ENCODE peak calls at places on chromosome 1, in five cellular contexts. G is sigmoid colon, B is heart left ventricle, U is testis, L is right lobe of liver. W is an unnamed sample.

GRCh38 chr1:182340233-182341058 is 51.1 kb downstream of the GLUL start:
- DNase-seq in G (peak), B (no peak), U (no peak), L (no peak), W (no peak)

GRCh38 chr1:232922475-232922874 is 27.9 kb upstream of the NTPCR start:
- DNase-seq in G (no peak), B (no peak), U (no peak), L (no peak), W (no peak)

GRCh38 chr1:26784023-26784871 is 3.5 kb upstream of the PIGV start:
- DNase-seq in G (peak), B (peak), U (peak), L (peak), W (peak)

GRCh38 chr1:231497629-231498152 is 30.8 kb upstream of the TSNAX start:
- DNase-seq in G (no peak), B (no peak), U (no peak), L (no peak), W (no peak)

GRCh38 chr1:234373938-234374240 is 633 bp downstream of the COA6 start:
- DNase-seq in G (no peak), B (no peak), U (no peak), L (no peak), W (no peak)

GRCh38 chr1:93448292-93448982 is 519 bp downstream of the FNBP1L start:
- DNase-seq in G (peak), B (peak), U (peak), L (peak), W (peak)

GRCh38 chr1:98304888-98305287 is 356.6 kb upstream of the SNX7 start:
- DNase-seq in G (no peak), B (no peak), U (no peak), L (no peak), W (no peak)

GRCh38 chr1:205813755-205814058 is 709 bp upstream of the SLC41A1 start:
- DNase-seq in G (no peak), B (no peak), U (peak), L (no peak), W (no peak)

GRCh38 chr1:98962156-98962555 is 42.5 kb downstream of the PLPPR5 start:
- DNase-seq in G (no peak), B (no peak), U (no peak), L (no peak), W (no peak)

GRCh38 chr1:88001460-88001859 is 672.8 kb downstream of the LMO4 start:
- DNase-seq in G (no peak), B (no peak), U (no peak), L (no peak), W (no peak)

GRCh38 chr1:183567584-183567983 is 22.7 kb downstream of the NCF2 start:
- DNase-seq in G (no peak), B (peak), U (no peak), L (peak), W (peak)

GRCh38 chr1:243930822-243931671 is 81.0 kb upstream of the AKT3 start:
- DNase-seq in G (no peak), B (no peak), U (no peak), L (no peak), W (no peak)

GRCh38 chr1:211698161-211699026 is 23.0 kb upstream of the NEK2 start:
- DNase-seq in G (peak), B (peak), U (peak), L (peak), W (peak)

GRCh38 chr1:81670286-81670685 is 130.4 kb upstream of the ADGRL2 start:
- DNase-seq in G (peak), B (peak), U (peak), L (peak), W (peak)

GRCh38 chr1:89632213-89633102 is 462 bp upstream of the LRRC8C start:
- DNase-seq in G (peak), B (peak), U (peak), L (peak), W (peak)

GRCh38 chr1:11470912-11471311 is 8.0 kb upstream of the DISP3 start:
- DNase-seq in G (no peak), B (no peak), U (no peak), L (no peak), W (no peak)

GRCh38 chr1:92817986-92818764 is 13.7 kb upstream of the RPL5 start:
- DNase-seq in G (no peak), B (no peak), U (no peak), L (no peak), W (no peak)

GRCh38 chr1:36176151-36176949 is 20.4 kb downstream of the MAP7D1 start:
- DNase-seq in G (no peak), B (no peak), U (no peak), L (no peak), W (no peak)

GRCh38 chr1:193013005-193013404 is 46.2 kb downstream of the UCHL5 start:
- DNase-seq in G (no peak), B (no peak), U (no peak), L (no peak), W (no peak)

GRCh38 chr1:41901551-41901950 is 17.2 kb downstream of the HIVEP3 start:
- DNase-seq in G (no peak), B (no peak), U (no peak), L (no peak), W (no peak)

GRCh38 chr1:162666006-162666645 is 33.9 kb downstream of the DDR2 start:
- DNase-seq in G (no peak), B (no peak), U (no peak), L (no peak), W (no peak)

GRCh38 chr1:9293512-9294439 is 1.1 kb downstream of the SPSB1 start:
- DNase-seq in G (no peak), B (peak), U (no peak), L (no peak), W (peak)

GRCh38 chr1:77175230-77175844 is 43.9 kb downstream of the PIGK start:
- DNase-seq in G (no peak), B (no peak), U (no peak), L (no peak), W (no peak)

GRCh38 chr1:234109840-234110239 is 205.4 kb downstream of the SLC35F3 start:
- DNase-seq in G (no peak), B (no peak), U (no peak), L (no peak), W (no peak)

GRCh38 chr1:11482904-11483479 is 4.0 kb downstream of the DISP3 start:
- DNase-seq in G (no peak), B (no peak), U (no peak), L (no peak), W (no peak)

GRCh38 chr1:150164224-150164623 is 14.5 kb downstream of the PLEKHO1 start:
- DNase-seq in G (peak), B (peak), U (no peak), L (no peak), W (no peak)

GRCh38 chr1:12553963-12554362 is 64.0 kb downstream of the DHRS3 start:
- DNase-seq in G (peak), B (no peak), U (peak), L (no peak), W (no peak)

GRCh38 chr1:85199667-85200366 is 999 bp downstream of the SYDE2 start:
- DNase-seq in G (no peak), B (no peak), U (no peak), L (no peak), W (no peak)

DNA sequence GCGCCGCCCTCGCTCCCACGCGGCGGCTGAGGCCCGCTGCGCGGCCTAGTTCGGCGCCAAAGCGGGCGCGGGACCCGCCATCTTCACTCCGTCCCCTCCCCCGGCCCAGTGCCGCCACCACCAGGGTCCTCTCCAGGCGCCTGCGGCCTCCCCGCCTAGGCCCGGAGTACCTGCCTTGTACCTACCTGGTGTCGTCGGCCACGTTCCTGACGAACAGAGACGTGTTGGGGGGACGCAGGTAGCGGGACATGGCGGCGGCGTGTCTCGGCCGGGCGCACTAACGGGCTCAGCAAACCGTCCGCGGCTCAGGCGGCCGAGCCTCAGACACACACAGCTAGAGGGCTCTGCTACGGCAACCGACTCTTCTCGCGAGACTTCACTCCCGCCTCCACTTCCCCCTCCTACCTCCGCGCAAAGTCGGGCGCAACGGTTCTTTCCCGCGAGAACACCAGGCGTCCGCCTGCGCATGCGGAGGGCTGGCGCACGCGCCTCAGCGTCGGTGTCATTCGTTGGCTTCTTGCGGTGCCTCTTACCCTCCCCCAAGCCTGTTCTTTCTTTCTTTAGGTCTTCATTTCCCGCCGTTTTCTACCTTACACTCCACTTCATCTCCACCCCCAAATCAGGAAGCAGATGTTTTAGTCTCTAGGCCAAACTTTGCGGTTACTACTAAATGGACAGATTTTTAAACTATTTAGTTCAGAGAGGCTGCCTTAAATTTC is at the start of gene SRSF10:
- DNase-seq in G (peak), B (peak), U (peak), L (peak), W (peak)
- TF ChIP-seq POLR2A in G (peak), B (peak), U (peak), L (peak), W (peak)

GRCh38 chr1:224804220-224804619 is 125.3 kb upstream of the DNAH14 start:
- DNase-seq in G (no peak), B (no peak), U (no peak), L (no peak), W (no peak)
- TF ChIP-seq POLR2A in G (no peak), B (no peak), U (no peak), L (no peak), W (no peak)

DNA sequence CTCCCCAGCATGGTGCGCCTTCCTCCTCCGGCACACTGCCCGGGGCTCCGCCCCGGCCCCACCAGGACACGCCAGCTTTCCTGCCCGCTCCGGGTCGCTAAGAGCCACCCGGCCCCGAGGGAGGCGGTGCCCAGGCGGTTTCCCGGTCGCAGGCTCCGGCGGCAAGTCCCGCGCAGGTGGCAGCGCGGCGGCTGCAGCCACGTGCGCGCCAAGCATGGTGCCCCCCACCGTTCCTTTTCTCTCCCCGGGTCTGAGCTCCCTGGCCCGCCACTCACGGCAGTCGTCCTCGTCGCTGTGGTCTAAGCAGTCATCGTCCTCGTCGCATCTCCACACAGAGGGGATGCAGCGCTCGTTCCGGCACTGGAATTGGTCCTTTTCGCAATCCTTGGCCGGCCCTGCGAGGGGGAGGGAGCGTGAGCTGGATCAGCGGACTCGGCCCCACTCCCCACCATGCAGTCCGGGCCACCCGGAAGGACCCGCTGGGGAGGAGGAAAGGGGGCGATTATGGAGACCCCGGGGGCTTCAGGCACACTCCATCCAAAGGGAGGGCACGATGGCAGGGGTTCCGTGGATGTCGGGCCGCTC is 1.2 kb downstream of the LRP8 start:
- DNase-seq in G (no peak), B (no peak), U (no peak), L (no peak), W (no peak)
- TF ChIP-seq POLR2A in G (no peak), B (no peak), U (no peak), L (no peak), W (peak)

DNA sequence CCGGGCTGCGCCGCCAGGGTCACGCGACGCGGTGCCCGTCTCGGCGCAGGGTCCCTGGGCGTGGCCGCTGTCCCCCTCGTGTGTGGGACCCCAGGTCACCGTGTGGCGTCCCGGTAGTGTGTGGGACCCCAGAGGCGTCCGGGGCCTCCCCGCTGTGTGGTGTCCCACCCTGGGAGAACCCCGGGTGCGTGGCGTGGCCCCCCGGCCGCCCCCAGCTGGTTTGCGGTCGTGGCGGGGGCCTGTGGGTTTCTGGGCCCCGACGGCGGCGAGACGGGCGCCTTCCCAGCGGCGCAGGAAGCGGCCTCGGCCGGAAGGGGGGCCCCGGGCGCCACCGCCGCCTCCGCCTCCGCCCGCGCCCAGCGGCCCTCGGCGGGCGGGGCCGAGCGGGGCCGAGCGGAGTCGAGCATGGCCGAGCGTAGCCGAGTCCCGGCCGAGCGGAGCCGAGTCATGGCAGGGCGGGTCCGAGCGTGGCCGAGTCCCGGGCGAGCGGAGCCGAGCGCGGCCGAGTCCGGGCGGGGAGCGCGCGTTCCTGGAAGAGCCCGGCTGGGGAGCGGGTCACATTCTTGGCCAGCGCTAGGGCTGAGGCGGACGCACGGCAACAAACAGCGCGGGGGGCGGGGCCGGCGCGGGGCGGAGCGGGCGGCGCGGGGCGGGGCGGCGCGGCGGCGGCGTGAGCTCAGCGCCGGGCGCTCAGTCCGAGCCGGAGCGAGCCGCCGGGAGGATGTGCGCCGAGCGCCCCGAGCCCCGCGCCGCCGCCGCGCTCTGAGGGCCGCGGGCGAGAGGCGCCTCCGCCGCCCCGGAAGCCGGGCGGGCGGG is 570 bp upstream of the SKI start:
- DNase-seq in G (peak), B (peak), U (peak), L (peak), W (peak)
- TF ChIP-seq POLR2A in G (peak), B (peak), U (no peak), L (peak), W (peak)

GRCh38 chr1:155003227-155003765 is 694 bp downstream of the ZBTB7B start:
- DNase-seq in G (no peak), B (no peak), U (peak), L (peak), W (peak)

GRCh38 chr1:155001438-155001687 is 1.2 kb upstream of the ZBTB7B start:
- DNase-seq in G (no peak), B (no peak), U (no peak), L (no peak), W (no peak)

GRCh38 chr1:155000725-155001437 is 1.7 kb upstream of the ZBTB7B start:
- DNase-seq in G (peak), B (peak), U (peak), L (peak), W (peak)

GRCh38 chr1:155002479-155003226 is at the start of gene ZBTB7B:
- DNase-seq in G (no peak), B (no peak), U (no peak), L (peak), W (peak)

DNA sequence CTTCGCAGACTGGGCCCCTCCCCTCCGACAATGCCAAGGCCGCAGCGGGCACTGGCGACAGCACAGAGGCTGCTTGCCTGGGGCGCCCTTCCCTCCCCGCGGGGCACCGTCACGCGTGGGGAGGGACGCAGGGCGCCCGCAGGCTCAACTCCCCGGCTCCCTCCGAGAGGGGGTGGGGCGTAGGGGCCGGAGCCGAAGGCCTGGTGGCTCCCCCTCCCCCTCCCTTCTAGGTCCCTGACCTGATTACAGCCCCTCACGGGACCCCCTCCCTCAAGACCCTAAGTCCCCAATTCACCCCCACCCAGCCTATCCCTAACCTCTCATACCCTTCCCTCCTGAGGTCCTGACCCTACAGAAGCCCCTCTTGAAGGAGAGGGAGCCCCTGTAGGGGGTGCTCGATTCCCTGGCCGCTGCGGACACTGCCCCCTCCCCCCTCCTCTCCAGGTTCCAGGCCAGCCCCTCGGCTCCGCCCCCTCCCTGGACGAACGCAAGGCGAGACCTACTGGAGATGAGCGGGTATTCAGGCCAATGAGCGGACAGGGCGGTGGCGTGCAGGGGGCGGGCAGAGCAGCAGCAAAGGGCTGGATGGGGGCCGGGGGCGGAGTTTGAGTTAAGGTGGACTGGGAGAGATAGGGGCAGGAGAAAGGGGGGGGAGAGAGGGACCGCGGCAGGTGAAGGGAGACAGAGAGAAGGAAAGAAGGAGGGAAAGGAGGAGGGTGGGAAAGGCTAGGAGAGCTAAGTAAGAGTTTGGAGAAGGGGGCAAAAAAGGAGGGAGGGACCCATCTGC is 721 bp upstream of the ZBTB7B start:
- DNase-seq in G (peak), B (peak), U (peak), L (peak), W (peak)
- TF ChIP-seq POLR2A in G (peak), B (peak), U (peak), L (peak), W (peak)

DNA sequence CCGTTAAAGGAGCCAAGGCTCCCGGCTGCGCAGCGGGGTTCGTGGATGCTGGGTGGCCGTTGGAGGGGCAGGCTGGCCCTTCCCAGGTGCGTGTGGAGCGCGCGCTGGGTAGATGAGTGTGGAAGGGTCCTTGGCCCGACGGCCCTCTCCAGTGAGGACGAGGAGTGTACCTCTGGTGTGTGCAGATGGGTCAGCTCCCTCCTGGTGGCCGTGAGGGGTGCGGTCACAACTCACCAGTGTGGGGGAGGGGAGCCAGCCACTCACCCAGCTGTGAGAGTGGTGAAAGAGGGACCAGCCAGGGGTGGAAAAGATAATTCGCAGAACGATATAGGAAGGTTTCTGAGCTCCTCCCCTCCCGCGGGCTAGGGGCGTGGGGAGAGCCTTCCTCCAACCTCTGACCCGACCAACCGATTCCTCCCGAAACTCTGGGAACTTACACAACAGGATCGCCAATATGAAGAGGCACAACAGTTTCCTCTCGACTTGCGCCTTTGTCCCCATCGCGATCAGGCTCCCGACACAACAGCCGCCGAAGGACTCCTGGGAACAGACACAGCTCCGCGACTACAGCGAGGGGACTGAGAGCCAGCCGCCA is at the start of gene F11R:
- DNase-seq in G (no peak), B (peak), U (peak), L (peak), W (peak)
- TF ChIP-seq POLR2A in G (no peak), B (peak), U (no peak), L (peak), W (peak)

GRCh38 chr1:240244968-240245628 is 153.4 kb downstream of the FMN2 start:
- DNase-seq in G (no peak), B (no peak), U (no peak), L (no peak), W (no peak)
- TF ChIP-seq POLR2A in G (no peak), B (no peak), U (no peak), L (no peak), W (no peak)

GRCh38 chr1:227357229-227358078 is 39.2 kb upstream of the CDC42BPA start:
- DNase-seq in G (peak), B (peak), U (peak), L (peak), W (peak)

GRCh38 chr1:227353186-227353585 is 34.9 kb upstream of the CDC42BPA start:
- DNase-seq in G (no peak), B (no peak), U (no peak), L (no peak), W (no peak)

GRCh38 chr1:227358079-227358358 is 39.7 kb upstream of the CDC42BPA start:
- DNase-seq in G (no peak), B (no peak), U (no peak), L (no peak), W (no peak)

GRCh38 chr1:227356582-227357228 is 38.4 kb upstream of the CDC42BPA start:
- DNase-seq in G (no peak), B (peak), U (no peak), L (no peak), W (peak)

GRCh38 chr1:227355542-227356270 is 37.4 kb upstream of the CDC42BPA start:
- DNase-seq in G (no peak), B (no peak), U (no peak), L (no peak), W (no peak)
- TF ChIP-seq POLR2A in G (no peak), B (no peak), U (no peak), L (no peak), W (no peak)

W was measured in transverse colon.